ENCODE peak calls at places on chromosomes 12 and 14, in four cellular contexts. One of them, this sample, is unnamed.

GRCh38 chr12:82375201-82375600 is 16.9 kb downstream of the METTL25 start:
- DNase-seq in naive B cell: no peak
- DNase-seq in psoas muscle: no peak
- DNase-seq in naive thymus-derived CD4-positive, alpha-beta T cell: no peak
- DNase-seq in this sample: no peak

GRCh38 chr14:58755026-58755929 is 117.5 kb downstream of the DACT1 start:
- DNase-seq in naive thymus-derived CD4-positive, alpha-beta T cell: no peak
- DNase-seq in naive B cell: no peak
- DNase-seq in psoas muscle: no peak
- DNase-seq in this sample: no peak

GRCh38 chr12:70045036-70045435 is 198.2 kb upstream of the CNOT2 start:
- DNase-seq in naive thymus-derived CD4-positive, alpha-beta T cell: no peak
- DNase-seq in psoas muscle: no peak
- DNase-seq in naive B cell: no peak
- DNase-seq in this sample: no peak

GRCh38 chr14:73785336-73785833 is 66.2 kb upstream of the PTGR2 start:
- DNase-seq in naive thymus-derived CD4-positive, alpha-beta T cell: no peak
- DNase-seq in psoas muscle: no peak
- DNase-seq in naive B cell: no peak
- DNase-seq in this sample: no peak

GRCh38 chr14:38139926-38140325 is 67.8 kb upstream of the SSTR1 start:
- DNase-seq in naive thymus-derived CD4-positive, alpha-beta T cell: no peak
- DNase-seq in naive B cell: no peak
- DNase-seq in psoas muscle: no peak
- DNase-seq in this sample: no peak

GRCh38 chr14:30214456-30215090 is 286.9 kb upstream of the PRKD1 start:
- DNase-seq in psoas muscle: no peak
- DNase-seq in naive thymus-derived CD4-positive, alpha-beta T cell: no peak
- DNase-seq in naive B cell: no peak
- DNase-seq in this sample: peak; percentile 62

GRCh38 chr12:1914116-1914911 is 4.1 kb downstream of the CACNA2D4 start:
- DNase-seq in naive thymus-derived CD4-positive, alpha-beta T cell: no peak
- DNase-seq in naive B cell: no peak
- DNase-seq in psoas muscle: no peak
- DNase-seq in this sample: no peak

GRCh38 chr12:45518516-45519235 is 210.8 kb upstream of the ARID2 start:
- DNase-seq in psoas muscle: no peak
- DNase-seq in naive thymus-derived CD4-positive, alpha-beta T cell: peak; percentile 58
- DNase-seq in naive B cell: no peak
- DNase-seq in this sample: peak; percentile 80

GRCh38 chr14:54568821-54569591 is 2.1 kb downstream of the SAMD4A start:
- DNase-seq in naive thymus-derived CD4-positive, alpha-beta T cell: no peak
- DNase-seq in naive B cell: no peak
- DNase-seq in psoas muscle: peak; percentile 59
- DNase-seq in this sample: no peak

GRCh38 chr12:89793946-89794345 is 85.3 kb upstream of the ATP2B1 start:
- DNase-seq in naive B cell: no peak
- DNase-seq in naive thymus-derived CD4-positive, alpha-beta T cell: no peak
- DNase-seq in psoas muscle: no peak
- DNase-seq in this sample: no peak

GRCh38 chr14:49820176-49820575 is 32.4 kb downstream of the NEMF start:
- DNase-seq in psoas muscle: no peak
- DNase-seq in naive B cell: no peak
- DNase-seq in naive thymus-derived CD4-positive, alpha-beta T cell: no peak
- DNase-seq in this sample: no peak

GRCh38 chr12:51840966-51841365 is 7.6 kb downstream of the FIGNL2 start:
- DNase-seq in naive thymus-derived CD4-positive, alpha-beta T cell: no peak
- DNase-seq in psoas muscle: no peak
- DNase-seq in naive B cell: no peak
- DNase-seq in this sample: no peak

GRCh38 chr14:24964048-24964447 is 85.9 kb downstream of the STXBP6 start:
- DNase-seq in psoas muscle: no peak
- DNase-seq in naive thymus-derived CD4-positive, alpha-beta T cell: no peak
- DNase-seq in naive B cell: no peak
- DNase-seq in this sample: no peak

GRCh38 chr12:40999212-40999611 is 188.9 kb upstream of the PDZRN4 start:
- DNase-seq in naive thymus-derived CD4-positive, alpha-beta T cell: no peak
- DNase-seq in naive B cell: no peak
- DNase-seq in psoas muscle: no peak
- DNase-seq in this sample: no peak

GRCh38 chr12:57543666-57544065 is 3.3 kb downstream of the DCTN2 start:
- DNase-seq in psoas muscle: no peak
- DNase-seq in naive thymus-derived CD4-positive, alpha-beta T cell: no peak
- DNase-seq in naive B cell: no peak
- DNase-seq in this sample: no peak

GRCh38 chr12:102095677-102096263 is 24.1 kb downstream of the NUP37 start:
- DNase-seq in naive thymus-derived CD4-positive, alpha-beta T cell: no peak
- DNase-seq in psoas muscle: no peak
- DNase-seq in naive B cell: no peak
- DNase-seq in this sample: peak; percentile 21

GRCh38 chr14:87149583-87150354 is 843.2 kb downstream of the GALC start:
- DNase-seq in psoas muscle: no peak
- DNase-seq in naive thymus-derived CD4-positive, alpha-beta T cell: no peak
- DNase-seq in naive B cell: no peak
- DNase-seq in this sample: no peak

GRCh38 chr12:76685246-76685678 is 78.7 kb upstream of the ZDHHC17 start:
- DNase-seq in naive B cell: no peak
- DNase-seq in naive thymus-derived CD4-positive, alpha-beta T cell: no peak
- DNase-seq in psoas muscle: no peak
- DNase-seq in this sample: no peak

GRCh38 chr14:77973246-77973645 is 173.3 kb downstream of the ADCK1 start:
- DNase-seq in psoas muscle: no peak
- DNase-seq in naive thymus-derived CD4-positive, alpha-beta T cell: no peak
- DNase-seq in naive B cell: no peak
- DNase-seq in this sample: no peak

GRCh38 chr12:109840349-109841073 is 7.3 kb upstream of the TRPV4 start:
- DNase-seq in psoas muscle: no peak
- DNase-seq in naive B cell: no peak
- DNase-seq in naive thymus-derived CD4-positive, alpha-beta T cell: no peak
- DNase-seq in this sample: no peak

GRCh38 chr12:34625116-34625515 is 602.8 kb downstream of the ALG10 start:
- DNase-seq in naive B cell: no peak
- DNase-seq in naive thymus-derived CD4-positive, alpha-beta T cell: no peak
- DNase-seq in psoas muscle: no peak
- DNase-seq in this sample: peak; percentile 41

GRCh38 chr12:89135976-89136634 is 216.2 kb downstream of the DUSP6 start:
- DNase-seq in naive B cell: no peak
- DNase-seq in naive thymus-derived CD4-positive, alpha-beta T cell: no peak
- DNase-seq in psoas muscle: no peak
- DNase-seq in this sample: no peak

GRCh38 chr12:124363376-124363965 is 68.6 kb downstream of the RFLNA start:
- DNase-seq in naive B cell: no peak
- DNase-seq in naive thymus-derived CD4-positive, alpha-beta T cell: no peak
- DNase-seq in psoas muscle: no peak
- DNase-seq in this sample: no peak

GRCh38 chr14:87529081-87529480 is 463.9 kb downstream of the GALC start:
- DNase-seq in naive B cell: no peak
- DNase-seq in naive thymus-derived CD4-positive, alpha-beta T cell: no peak
- DNase-seq in psoas muscle: no peak
- DNase-seq in this sample: no peak

GRCh38 chr12:54262403-54262925 is 17.5 kb downstream of the CBX5 start:
- DNase-seq in naive B cell: no peak
- DNase-seq in psoas muscle: no peak
- DNase-seq in naive thymus-derived CD4-positive, alpha-beta T cell: no peak
- DNase-seq in this sample: no peak

This sample was measured in Jurkat, Clone E6-1.